ENCODE peak calls at places on chromosomes 1 and 21, in ten cellular contexts. One of them, this sample, is unnamed.

GRCh38 chr1:18568489-18568888 is 62.2 kb upstream of the PAX7 start:
- DNase-seq in H1: no peak
- DNase-seq in A673: no peak
- DNase-seq in cardiac fibroblast: no peak
- DNase-seq in retinal pigment epithelial cell: no peak
- DNase-seq in pancreas: no peak
- DNase-seq in A549: no peak
- DNase-seq in GM23338: no peak
- DNase-seq in astrocyte of the spinal cord: no peak
- DNase-seq in neuronal stem cell: no peak
- DNase-seq in this sample: no peak

GRCh38 chr1:184595609-184596008 is 159.0 kb downstream of the EDEM3 start:
- DNase-seq in H1: no peak
- DNase-seq in A673: no peak
- DNase-seq in cardiac fibroblast: peak
- DNase-seq in retinal pigment epithelial cell: no peak
- DNase-seq in pancreas: no peak
- DNase-seq in A549: no peak
- DNase-seq in GM23338: no peak
- DNase-seq in astrocyte of the spinal cord: peak
- DNase-seq in neuronal stem cell: no peak
- DNase-seq in this sample: no peak

GRCh38 chr21:41966872-41967621 is 13.2 kb upstream of the C2CD2 start:
- DNase-seq in H1: no peak
- DNase-seq in A673: no peak
- DNase-seq in cardiac fibroblast: no peak
- DNase-seq in retinal pigment epithelial cell: no peak
- DNase-seq in pancreas: no peak
- DNase-seq in A549: no peak
- DNase-seq in GM23338: no peak
- DNase-seq in astrocyte of the spinal cord: no peak
- DNase-seq in neuronal stem cell: no peak
- DNase-seq in this sample: no peak

GRCh38 chr1:203316626-203317093 is 11.3 kb downstream of the BTG2 start:
- DNase-seq in H1: no peak
- DNase-seq in A673: no peak
- DNase-seq in cardiac fibroblast: no peak
- DNase-seq in retinal pigment epithelial cell: peak
- DNase-seq in pancreas: no peak
- DNase-seq in A549: no peak
- DNase-seq in GM23338: no peak
- DNase-seq in astrocyte of the spinal cord: no peak
- DNase-seq in neuronal stem cell: no peak
- DNase-seq in this sample: no peak

GRCh38 chr1:3294450-3294849 is 160.0 kb upstream of the ARHGEF16 start:
- DNase-seq in H1: no peak
- DNase-seq in A673: no peak
- DNase-seq in cardiac fibroblast: no peak
- DNase-seq in retinal pigment epithelial cell: no peak
- DNase-seq in pancreas: no peak
- DNase-seq in A549: no peak
- DNase-seq in GM23338: no peak
- DNase-seq in astrocyte of the spinal cord: no peak
- DNase-seq in neuronal stem cell: no peak
- DNase-seq in this sample: no peak

GRCh38 chr1:37449936-37450335 is 24.4 kb upstream of the ZC3H12A start:
- DNase-seq in H1: no peak
- DNase-seq in A673: no peak
- DNase-seq in cardiac fibroblast: no peak
- DNase-seq in retinal pigment epithelial cell: no peak
- DNase-seq in pancreas: no peak
- DNase-seq in A549: no peak
- DNase-seq in GM23338: no peak
- DNase-seq in astrocyte of the spinal cord: no peak
- DNase-seq in neuronal stem cell: no peak
- DNase-seq in this sample: no peak

GRCh38 chr21:43345746-43346409 is 81.1 kb downstream of the SIK1 start:
- DNase-seq in H1: no peak
- DNase-seq in A673: no peak
- DNase-seq in cardiac fibroblast: peak
- DNase-seq in retinal pigment epithelial cell: peak
- DNase-seq in pancreas: no peak
- DNase-seq in A549: no peak
- DNase-seq in GM23338: no peak
- DNase-seq in astrocyte of the spinal cord: peak
- DNase-seq in neuronal stem cell: no peak
- DNase-seq in this sample: peak

GRCh38 chr1:59136541-59137335 is 160.2 kb upstream of the FGGY start:
- DNase-seq in H1: no peak
- DNase-seq in A673: no peak
- DNase-seq in cardiac fibroblast: peak
- DNase-seq in retinal pigment epithelial cell: peak
- DNase-seq in pancreas: no peak
- DNase-seq in A549: no peak
- DNase-seq in GM23338: no peak
- DNase-seq in astrocyte of the spinal cord: no peak
- DNase-seq in neuronal stem cell: no peak
- DNase-seq in this sample: no peak

GRCh38 chr1:233490488-233490887 is 123.4 kb upstream of the KCNK1 start:
- DNase-seq in H1: no peak
- DNase-seq in A673: no peak
- DNase-seq in cardiac fibroblast: no peak
- DNase-seq in retinal pigment epithelial cell: no peak
- DNase-seq in pancreas: peak
- DNase-seq in A549: no peak
- DNase-seq in GM23338: no peak
- DNase-seq in astrocyte of the spinal cord: no peak
- DNase-seq in neuronal stem cell: no peak
- DNase-seq in this sample: no peak

GRCh38 chr1:175714350-175714749 is 29.0 kb downstream of the TNR start:
- DNase-seq in H1: no peak
- DNase-seq in A673: no peak
- DNase-seq in cardiac fibroblast: no peak
- DNase-seq in retinal pigment epithelial cell: no peak
- DNase-seq in pancreas: no peak
- DNase-seq in A549: no peak
- DNase-seq in GM23338: no peak
- DNase-seq in astrocyte of the spinal cord: no peak
- DNase-seq in neuronal stem cell: no peak
- DNase-seq in this sample: no peak

GRCh38 chr1:93816970-93817738 is 61.9 kb downstream of the DNTTIP2 start:
- DNase-seq in H1: no peak
- DNase-seq in A673: peak
- DNase-seq in cardiac fibroblast: peak
- DNase-seq in retinal pigment epithelial cell: no peak
- DNase-seq in pancreas: no peak
- DNase-seq in A549: no peak
- DNase-seq in GM23338: no peak
- DNase-seq in astrocyte of the spinal cord: peak
- DNase-seq in neuronal stem cell: no peak
- DNase-seq in this sample: no peak

GRCh38 chr21:36337099-36337509 is 17.1 kb downstream of the MORC3 start:
- DNase-seq in H1: no peak
- DNase-seq in A673: no peak
- DNase-seq in cardiac fibroblast: peak
- DNase-seq in retinal pigment epithelial cell: no peak
- DNase-seq in pancreas: no peak
- DNase-seq in A549: peak
- DNase-seq in GM23338: no peak
- DNase-seq in astrocyte of the spinal cord: peak
- DNase-seq in neuronal stem cell: no peak
- DNase-seq in this sample: no peak

GRCh38 chr1:198483006-198483405 is 57.5 kb downstream of the ATP6V1G3 start:
- DNase-seq in H1: no peak
- DNase-seq in A673: no peak
- DNase-seq in cardiac fibroblast: no peak
- DNase-seq in retinal pigment epithelial cell: no peak
- DNase-seq in pancreas: no peak
- DNase-seq in A549: no peak
- DNase-seq in GM23338: no peak
- DNase-seq in astrocyte of the spinal cord: no peak
- DNase-seq in neuronal stem cell: no peak
- DNase-seq in this sample: no peak
- H3K4me3 ChIP-seq in H1: no peak
- H3K4me3 ChIP-seq in A673: no peak
- H3K4me3 ChIP-seq in cardiac fibroblast: no peak
- H3K4me3 ChIP-seq in retinal pigment epithelial cell: no peak
- H3K4me3 ChIP-seq in pancreas: no peak
- H3K4me3 ChIP-seq in A549: no peak
- H3K4me3 ChIP-seq in GM23338: no peak
- H3K4me3 ChIP-seq in astrocyte of the spinal cord: no peak
- H3K4me3 ChIP-seq in neuronal stem cell: no peak
- H3K4me3 ChIP-seq in this sample: no peak

GRCh38 chr1:155167166-155168104 is 5.7 kb downstream of the KRTCAP2 start:
- DNase-seq in H1: no peak
- DNase-seq in A673: peak
- DNase-seq in cardiac fibroblast: peak
- DNase-seq in retinal pigment epithelial cell: no peak
- DNase-seq in pancreas: peak
- DNase-seq in A549: peak
- DNase-seq in GM23338: peak
- DNase-seq in astrocyte of the spinal cord: peak
- DNase-seq in neuronal stem cell: peak
- DNase-seq in this sample: peak
- H3K4me3 ChIP-seq in H1: peak
- H3K4me3 ChIP-seq in A673: peak
- H3K4me3 ChIP-seq in cardiac fibroblast: no peak
- H3K4me3 ChIP-seq in retinal pigment epithelial cell: no peak
- H3K4me3 ChIP-seq in pancreas: no peak
- H3K4me3 ChIP-seq in A549: peak
- H3K4me3 ChIP-seq in GM23338: peak
- H3K4me3 ChIP-seq in astrocyte of the spinal cord: no peak
- H3K4me3 ChIP-seq in neuronal stem cell: peak
- H3K4me3 ChIP-seq in this sample: peak

GRCh38 chr1:31013187-31013864 is 52.2 kb downstream of the PUM1 start:
- DNase-seq in H1: no peak
- DNase-seq in A673: no peak
- DNase-seq in cardiac fibroblast: peak
- DNase-seq in retinal pigment epithelial cell: no peak
- DNase-seq in pancreas: no peak
- DNase-seq in A549: no peak
- DNase-seq in GM23338: no peak
- DNase-seq in astrocyte of the spinal cord: no peak
- DNase-seq in neuronal stem cell: no peak
- DNase-seq in this sample: no peak
- H3K4me3 ChIP-seq in H1: no peak
- H3K4me3 ChIP-seq in A673: no peak
- H3K4me3 ChIP-seq in cardiac fibroblast: no peak
- H3K4me3 ChIP-seq in retinal pigment epithelial cell: no peak
- H3K4me3 ChIP-seq in pancreas: no peak
- H3K4me3 ChIP-seq in A549: peak
- H3K4me3 ChIP-seq in GM23338: no peak
- H3K4me3 ChIP-seq in astrocyte of the spinal cord: no peak
- H3K4me3 ChIP-seq in neuronal stem cell: no peak
- H3K4me3 ChIP-seq in this sample: no peak

GRCh38 chr1:156337052-156337887 is 822 bp downstream of the CCT3 start:
- DNase-seq in H1: no peak
- DNase-seq in A673: peak
- DNase-seq in cardiac fibroblast: peak
- DNase-seq in retinal pigment epithelial cell: no peak
- DNase-seq in pancreas: no peak
- DNase-seq in A549: peak
- DNase-seq in GM23338: no peak
- DNase-seq in astrocyte of the spinal cord: no peak
- DNase-seq in neuronal stem cell: no peak
- DNase-seq in this sample: no peak
- H3K4me3 ChIP-seq in H1: peak
- H3K4me3 ChIP-seq in A673: peak
- H3K4me3 ChIP-seq in cardiac fibroblast: peak
- H3K4me3 ChIP-seq in retinal pigment epithelial cell: peak
- H3K4me3 ChIP-seq in pancreas: peak
- H3K4me3 ChIP-seq in A549: peak
- H3K4me3 ChIP-seq in GM23338: peak
- H3K4me3 ChIP-seq in astrocyte of the spinal cord: peak
- H3K4me3 ChIP-seq in neuronal stem cell: peak
- H3K4me3 ChIP-seq in this sample: peak

DNA sequence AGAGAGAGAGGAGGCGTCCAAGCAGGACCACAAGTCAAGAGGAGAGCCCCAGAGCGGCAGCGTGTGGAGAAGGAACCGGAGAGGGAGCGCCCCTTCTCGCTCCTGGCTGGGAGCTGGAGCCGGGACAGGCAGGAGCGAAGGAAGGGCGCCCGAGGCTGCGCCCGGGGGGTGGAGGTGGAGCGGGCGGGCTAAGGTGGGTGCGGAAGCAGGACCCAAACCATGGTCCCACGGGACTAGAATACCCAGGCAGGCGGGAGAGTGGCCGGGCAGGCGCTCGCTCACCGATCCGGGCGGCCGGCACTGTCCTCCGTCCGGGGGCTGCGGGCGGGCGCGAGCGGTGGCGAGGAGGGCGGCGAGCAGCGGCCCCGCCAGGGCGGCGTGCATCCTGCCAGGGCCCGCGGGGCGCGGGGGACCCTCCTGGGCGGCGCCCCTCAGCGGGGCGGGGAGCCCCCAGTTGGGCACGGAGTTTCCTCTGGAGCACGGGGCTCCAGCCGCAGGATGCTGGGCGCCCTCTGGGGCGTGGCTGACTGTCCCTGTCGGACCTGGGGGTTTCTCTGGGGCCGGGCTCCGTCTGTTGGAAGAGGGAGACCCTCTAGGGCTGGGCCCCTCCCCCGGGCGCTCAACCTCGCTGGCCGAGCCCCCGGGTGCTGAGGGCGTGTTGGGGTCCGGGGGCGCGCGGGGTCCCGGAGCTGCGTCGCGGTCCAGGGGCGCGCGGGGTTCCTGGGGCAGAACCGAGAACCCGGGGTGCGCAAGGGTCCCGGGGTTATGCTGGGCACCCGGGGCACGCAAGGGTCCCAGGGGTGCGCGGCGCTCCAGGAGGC is 569 bp downstream of the TRABD2B start:
- DNase-seq in H1: no peak
- DNase-seq in A673: no peak
- DNase-seq in cardiac fibroblast: no peak
- DNase-seq in retinal pigment epithelial cell: no peak
- DNase-seq in pancreas: peak
- DNase-seq in A549: peak
- DNase-seq in GM23338: peak
- DNase-seq in astrocyte of the spinal cord: no peak
- DNase-seq in neuronal stem cell: no peak
- DNase-seq in this sample: no peak
- H3K4me3 ChIP-seq in H1: peak
- H3K4me3 ChIP-seq in A673: peak
- H3K4me3 ChIP-seq in cardiac fibroblast: peak
- H3K4me3 ChIP-seq in retinal pigment epithelial cell: peak
- H3K4me3 ChIP-seq in pancreas: peak
- H3K4me3 ChIP-seq in A549: peak
- H3K4me3 ChIP-seq in GM23338: peak
- H3K4me3 ChIP-seq in astrocyte of the spinal cord: peak
- H3K4me3 ChIP-seq in neuronal stem cell: peak
- H3K4me3 ChIP-seq in this sample: peak

DNA sequence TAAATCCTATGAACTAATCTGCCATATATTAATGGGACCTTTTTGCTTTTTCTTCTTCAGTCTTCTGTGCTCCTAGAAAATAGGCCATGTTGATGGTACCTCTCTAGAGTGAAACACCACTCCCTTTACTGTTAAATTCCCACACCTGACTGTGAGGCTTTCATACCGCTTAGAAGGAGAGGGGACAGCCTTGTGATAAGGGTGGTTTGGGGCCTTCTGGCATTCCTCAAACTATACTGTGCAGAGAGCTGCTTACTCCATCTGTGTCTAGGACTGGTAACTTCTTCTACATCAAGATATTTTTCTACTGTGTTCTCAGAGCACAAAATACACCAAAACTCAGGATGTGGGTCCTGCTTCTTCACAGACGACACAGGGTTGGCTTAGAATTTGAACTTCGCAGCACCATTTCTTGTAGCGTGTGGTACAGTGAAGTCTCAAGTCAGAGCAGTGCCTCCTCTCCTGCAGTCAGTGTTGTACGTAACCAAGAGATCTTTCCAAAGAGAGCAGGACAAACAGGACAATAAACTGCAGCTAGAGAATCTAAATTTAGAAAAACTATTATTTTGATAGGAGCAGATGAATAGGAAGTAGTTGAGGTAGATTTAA is 43.8 kb downstream of the MACO1 start:
- DNase-seq in H1: no peak
- DNase-seq in A673: no peak
- DNase-seq in cardiac fibroblast: no peak
- DNase-seq in retinal pigment epithelial cell: no peak
- DNase-seq in pancreas: no peak
- DNase-seq in A549: no peak
- DNase-seq in GM23338: no peak
- DNase-seq in astrocyte of the spinal cord: no peak
- DNase-seq in neuronal stem cell: no peak
- DNase-seq in this sample: no peak
- H3K4me3 ChIP-seq in H1: no peak
- H3K4me3 ChIP-seq in A673: no peak
- H3K4me3 ChIP-seq in cardiac fibroblast: no peak
- H3K4me3 ChIP-seq in retinal pigment epithelial cell: no peak
- H3K4me3 ChIP-seq in pancreas: no peak
- H3K4me3 ChIP-seq in A549: no peak
- H3K4me3 ChIP-seq in GM23338: no peak
- H3K4me3 ChIP-seq in astrocyte of the spinal cord: no peak
- H3K4me3 ChIP-seq in neuronal stem cell: no peak
- H3K4me3 ChIP-seq in this sample: no peak

This sample was measured in upper lobe of right lung.